ENCODE peak calls at places on chromosomes 3 and 15, in nine cellular contexts. Z is thyroid gland; N is effector memory CD4-positive, alpha-beta T cell; O is HCT116; U is PC-3; K is hepatocyte; P is aorta; H is right cardiac atrium; C is HepG2. L is an unnamed sample.

GRCh38 chr15:61659571-61660190 is 400.6 kb downstream of the VPS13C start:
- DNase-seq in Z (no peak), N (no peak), O (no peak), U (peak; percentile 4), K (no peak), P (no peak), H (no peak), C (no peak), L (no peak)

GRCh38 chr3:12442654-12443501 is 41.4 kb upstream of the TSEN2 start:
- DNase-seq in Z (no peak), N (no peak), O (no peak), U (peak; percentile 73), K (no peak), P (no peak), H (peak; percentile 68), C (no peak), L (no peak)

GRCh38 chr15:99433757-99434211 is 132.0 kb upstream of the MEF2A start:
- DNase-seq in Z (no peak), N (no peak), O (no peak), U (no peak), K (no peak), P (peak; percentile 32), H (peak; percentile 58), C (no peak), L (no peak)

GRCh38 chr15:52180196-52180835 is 10.9 kb downstream of the GNB5 start:
- DNase-seq in Z (peak; percentile 32), N (peak; percentile 34), O (no peak), U (no peak), K (no peak), P (no peak), H (no peak), C (no peak), L (no peak)

GRCh38 chr3:14503033-14503705 is 37.0 kb downstream of the GRIP2 start:
- DNase-seq in Z (no peak), N (no peak), O (no peak), U (no peak), K (no peak), P (no peak), H (peak; percentile 12), C (peak; percentile 16), L (no peak)

GRCh38 chr15:76337739-76338554 is 1.4 kb downstream of the ISL2 start:
- DNase-seq in Z (no peak), N (no peak), O (no peak), U (no peak), K (no peak), P (no peak), H (no peak), C (no peak), L (no peak)

GRCh38 chr15:31360843-31361763 is 34.5 kb downstream of the KLF13 start:
- DNase-seq in Z (no peak), N (peak; percentile 74), O (no peak), U (no peak), K (no peak), P (no peak), H (peak; percentile 74), C (no peak), L (peak; percentile 46)

GRCh38 chr3:178060406-178060805 is 475.8 kb upstream of the KCNMB2 start:
- DNase-seq in Z (no peak), N (no peak), O (no peak), U (no peak), K (peak; percentile 12), P (no peak), H (no peak), C (no peak), L (peak; percentile 57)

GRCh38 chr15:39667382-39668127 is 86.7 kb downstream of the THBS1 start:
- DNase-seq in Z (no peak), N (no peak), O (no peak), U (no peak), K (no peak), P (no peak), H (no peak), C (no peak), L (no peak)

GRCh38 chr15:52071570-52071969 is 41.0 kb downstream of the BCL2L10 start:
- DNase-seq in Z (no peak), N (no peak), O (no peak), U (peak; percentile 26), K (peak; percentile 72), P (no peak), H (no peak), C (peak; percentile 52), L (no peak)

GRCh38 chr3:136106101-136106500 is 90.0 kb downstream of the MSL2 start:
- DNase-seq in Z (no peak), N (no peak), O (no peak), U (no peak), K (no peak), P (no peak), H (no peak), C (no peak), L (no peak)

GRCh38 chr3:138038725-138039462 is 28.9 kb downstream of the CLDN18 start:
- DNase-seq in Z (no peak), N (no peak), O (no peak), U (peak; percentile 4), K (no peak), P (no peak), H (no peak), C (no peak), L (no peak)

GRCh38 chr15:55774113-55774970 is 31.4 kb upstream of the PRTG start:
- DNase-seq in Z (peak; percentile 47), N (peak; percentile 9), O (peak; percentile 40), U (peak; percentile 60), K (peak; percentile 44), P (peak; percentile 48), H (no peak), C (peak; percentile 33), L (peak; percentile 62)

GRCh38 chr3:11364181-11364580 is 92.0 kb downstream of the ATG7 start:
- DNase-seq in Z (no peak), N (no peak), O (no peak), U (no peak), K (no peak), P (no peak), H (no peak), C (no peak), L (no peak)

GRCh38 chr15:90915808-90916440 is 12.8 kb downstream of the MAN2A2 start:
- DNase-seq in Z (no peak), N (no peak), O (no peak), U (no peak), K (no peak), P (peak; percentile 86), H (peak; percentile 68), C (no peak), L (peak; percentile 44)

GRCh38 chr3:171123913-171124312 is 97.4 kb upstream of the SLC2A2 start:
- DNase-seq in Z (no peak), N (no peak), O (no peak), U (no peak), K (no peak), P (no peak), H (no peak), C (no peak), L (no peak)

GRCh38 chr3:52032702-52033408 is 23.5 kb downstream of the DUSP7 start:
- DNase-seq in Z (peak; percentile 20), N (no peak), O (no peak), U (no peak), K (no peak), P (no peak), H (no peak), C (no peak), L (no peak)

GRCh38 chr15:78718257-78718656 is 77.2 kb upstream of the CHRNB4 start:
- DNase-seq in Z (no peak), N (no peak), O (no peak), U (no peak), K (no peak), P (no peak), H (no peak), C (no peak), L (no peak)
- H3K27ac ChIP-seq in Z (no peak overlapping the region), N (no peak overlapping the region), O (no peak overlapping the region), U (no peak overlapping the region), K (no peak overlapping the region), P (no peak overlapping the region), H (no peak overlapping the region), C (no peak overlapping the region), L (no peak overlapping the region)

GRCh38 chr3:42020681-42021307 is 58.9 kb upstream of the ULK4 start:
- DNase-seq in Z (no peak), N (no peak), O (no peak), U (peak; percentile 93), K (no peak), P (no peak), H (no peak), C (no peak), L (no peak)

GRCh38 chr3:42019953-42020260 is 58.0 kb upstream of the ULK4 start:
- DNase-seq in Z (no peak), N (no peak), O (no peak), U (no peak), K (no peak), P (no peak), H (no peak), C (no peak), L (no peak)

GRCh38 chr3:42023380-42023779 is 61.5 kb upstream of the ULK4 start:
- DNase-seq in Z (no peak), N (no peak), O (no peak), U (no peak), K (no peak), P (no peak), H (no peak), C (no peak), L (no peak)

GRCh38 chr3:42024578-42025387 is 62.9 kb upstream of the ULK4 start:
- DNase-seq in Z (no peak), N (no peak), O (no peak), U (no peak), K (no peak), P (no peak), H (no peak), C (no peak), L (no peak)

GRCh38 chr3:42022355-42022754 is 60.5 kb upstream of the ULK4 start:
- DNase-seq in Z (no peak), N (no peak), O (no peak), U (no peak), K (no peak), P (no peak), H (no peak), C (no peak), L (no peak)
- H3K27ac ChIP-seq in Z (no peak overlapping the region), N (no peak overlapping the region), O (no peak overlapping the region), U (no peak overlapping the region), K (no peak overlapping the region), P (no peak overlapping the region), H (peak overlapping the region; percentile 13), C (no peak overlapping the region), L (no peak overlapping the region)

DNA sequence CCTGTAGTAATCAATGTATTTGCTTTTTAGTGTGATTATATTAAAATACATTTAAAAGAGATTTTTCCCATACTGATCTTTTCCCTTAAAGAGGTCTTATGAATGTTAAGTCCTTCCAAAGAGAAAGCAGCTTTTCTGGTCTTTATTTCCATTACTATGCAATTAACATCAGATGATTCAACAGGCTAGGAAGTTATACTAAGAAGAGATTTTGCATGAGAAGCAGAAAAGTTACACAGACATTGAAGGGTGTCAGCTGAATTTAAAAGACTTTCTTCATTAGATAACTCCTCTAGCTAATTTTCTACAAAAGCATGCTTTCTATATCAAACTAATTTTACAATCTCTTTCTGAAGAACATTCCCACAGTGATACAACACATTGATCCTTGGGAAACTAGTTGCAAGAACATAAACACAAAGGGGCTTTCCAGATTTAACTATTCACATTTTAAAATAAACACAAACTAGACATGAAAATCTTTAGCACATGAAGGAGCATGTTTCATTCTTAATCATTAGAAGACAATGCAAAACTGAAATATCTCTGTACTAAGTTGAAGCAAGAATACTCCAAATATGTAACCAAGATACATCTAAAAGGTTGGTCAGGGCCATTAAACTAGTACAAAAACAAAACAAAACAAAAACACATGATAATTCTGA is 965.7 kb downstream of the ROBO1 start:
- DNase-seq in Z (no peak), N (no peak), O (no peak), U (no peak), K (no peak), P (no peak), H (no peak), C (no peak), L (no peak)
- H3K27ac ChIP-seq in Z (no peak overlapping the region), N (no peak overlapping the region), O (no peak overlapping the region), U (no peak overlapping the region), K (no peak overlapping the region), P (no peak overlapping the region), H (no peak overlapping the region), C (no peak overlapping the region), L (no peak overlapping the region)

GRCh38 chr3:100880072-100880471 is 113.1 kb downstream of the ABI3BP start:
- DNase-seq in Z (no peak), N (no peak), O (no peak), U (no peak), K (no peak), P (peak; percentile 56), H (peak; percentile 65), C (no peak), L (no peak)
- H3K27ac ChIP-seq in Z (no peak overlapping the region), N (no peak overlapping the region), O (no peak overlapping the region), U (no peak overlapping the region), K (no peak overlapping the region), P (no peak overlapping the region), H (no peak overlapping the region), C (no peak overlapping the region), L (no peak overlapping the region)